ENCODE peak calls at places on chromosomes 13 and 19, in four cellular contexts. R is H1, V is K562, F is HepG2. W is an unnamed sample.

GRCh38 chr13:113196970-113197737 is 11.3 kb downstream of the PCID2 start:
- DNase-seq in F (no peak), R (no peak), V (no peak), W (no peak)

GRCh38 chr19:38389101-38389925 is 816 bp downstream of the SPRED3 start:
- DNase-seq in F (no peak), R (no peak), V (no peak), W (peak)

GRCh38 chr19:55179570-55180484 is at the start of gene SYT5:
- DNase-seq in R (no peak), V (peak), F (no peak), W (peak)

GRCh38 chr13:107124129-107124718 is 556.3 kb upstream of the ARGLU1 start:
- DNase-seq in R (no peak), V (peak), F (peak), W (peak)

GRCh38 chr13:91399189-91400093 is 1.0 kb downstream of the GPC5 start:
- DNase-seq in R (no peak), V (no peak), F (no peak), W (no peak)

GRCh38 chr19:21705393-21705792 is 62.0 kb downstream of the ZNF100 start:
- DNase-seq in R (peak), V (no peak), F (no peak), W (no peak)

GRCh38 chr13:111175948-111176347 is 60.8 kb downstream of the ARHGEF7 start:
- DNase-seq in V (no peak), R (no peak), F (no peak), W (no peak)

GRCh38 chr19:19146865-19147264 is 8.6 kb upstream of the TMEM161A start:
- DNase-seq in F (no peak), V (no peak), R (no peak), W (no peak)

GRCh38 chr19:20926796-20927195 is 3.7 kb downstream of the ZNF85 start:
- DNase-seq in R (no peak), V (no peak), F (peak), W (no peak)

GRCh38 chr19:19366691-19367396 is 38.6 kb upstream of the GATAD2A start:
- DNase-seq in V (peak), R (peak), F (peak), W (peak)

GRCh38 chr19:16878181-16878965 is 10.4 kb upstream of the F2RL3 start:
- DNase-seq in F (no peak), R (no peak), V (no peak), W (no peak)

GRCh38 chr13:24664726-24665409 is 15.3 kb upstream of the ATP12A start:
- DNase-seq in R (no peak), F (no peak), V (no peak), W (no peak)

GRCh38 chr19:33725567-33725966 is 71.1 kb upstream of the KCTD15 start:
- DNase-seq in F (no peak), R (no peak), V (no peak), W (no peak)

GRCh38 chr13:32878172-32878571 is 138.1 kb upstream of the KL start:
- DNase-seq in V (no peak), R (no peak), F (no peak), W (no peak)

GRCh38 chr19:58021541-58022282 is 12.1 kb upstream of the ZSCAN1 start:
- DNase-seq in V (peak), R (no peak), F (peak), W (peak)

GRCh38 chr19:41993612-41994483 is at the start of gene ATP1A3:
- DNase-seq in R (no peak), V (peak), F (no peak), W (peak)

GRCh38 chr13:79741006-79741405 is 260.1 kb downstream of the NDFIP2 start:
- DNase-seq in V (no peak), R (no peak), F (peak), W (no peak)

GRCh38 chr13:99442273-99442895 is 58.9 kb upstream of the TM9SF2 start:
- DNase-seq in V (peak), R (no peak), F (peak), W (peak)

GRCh38 chr13:104553156-104553555 is 1486.9 kb upstream of the SLC10A2 start:
- DNase-seq in F (no peak), V (no peak), R (no peak), W (no peak)

GRCh38 chr13:74444877-74445479 is 310.8 kb upstream of the KLF12 start:
- DNase-seq in R (no peak), F (no peak), V (no peak), W (no peak)

GRCh38 chr13:35720290-35720689 is 243.8 kb upstream of the MAB21L1 start:
- DNase-seq in R (no peak), V (no peak), F (no peak), W (no peak)

DNA sequence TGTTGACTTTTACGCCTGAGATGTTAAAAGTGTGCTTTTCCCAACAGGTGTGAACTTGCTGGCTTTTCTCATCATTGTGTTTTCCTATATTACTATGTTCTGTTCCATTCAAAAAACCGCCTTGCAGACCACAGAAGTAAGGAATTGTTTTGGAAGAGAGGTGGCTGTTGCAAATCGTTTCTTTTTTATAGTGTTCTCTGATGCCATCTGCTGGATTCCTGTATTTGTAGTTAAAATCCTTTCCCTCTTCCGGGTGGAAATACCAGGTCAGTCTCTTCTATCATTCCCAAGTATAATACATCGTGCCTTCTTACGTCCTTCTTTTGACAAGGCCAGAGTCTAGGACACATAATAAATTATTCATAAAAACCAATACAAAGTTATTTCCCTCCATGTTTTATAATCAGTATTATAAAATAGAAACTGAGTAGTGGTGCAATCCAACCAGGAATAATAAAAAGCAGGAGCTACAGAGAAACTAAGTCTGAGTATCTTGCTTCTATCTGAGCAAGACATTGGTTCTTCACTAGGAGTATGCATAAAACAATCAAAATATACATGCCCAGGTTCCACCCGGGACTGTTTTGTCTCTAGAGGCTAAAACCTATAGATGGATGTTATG is 57.9 kb downstream of the RXFP2 start:
- DNase-seq in F (peak), V (no peak), R (no peak), W (peak)
- TF ChIP-seq RNF2 in F (no peak), V (no peak), R (no peak), W (no peak)

GRCh38 chr13:44770951-44771350 is 194.8 kb upstream of the TSC22D1 start:
- DNase-seq in V (no peak), R (no peak), F (no peak), W (no peak)
- TF ChIP-seq MAX in V (no peak), R (no peak), F (no peak), W (no peak)

DNA sequence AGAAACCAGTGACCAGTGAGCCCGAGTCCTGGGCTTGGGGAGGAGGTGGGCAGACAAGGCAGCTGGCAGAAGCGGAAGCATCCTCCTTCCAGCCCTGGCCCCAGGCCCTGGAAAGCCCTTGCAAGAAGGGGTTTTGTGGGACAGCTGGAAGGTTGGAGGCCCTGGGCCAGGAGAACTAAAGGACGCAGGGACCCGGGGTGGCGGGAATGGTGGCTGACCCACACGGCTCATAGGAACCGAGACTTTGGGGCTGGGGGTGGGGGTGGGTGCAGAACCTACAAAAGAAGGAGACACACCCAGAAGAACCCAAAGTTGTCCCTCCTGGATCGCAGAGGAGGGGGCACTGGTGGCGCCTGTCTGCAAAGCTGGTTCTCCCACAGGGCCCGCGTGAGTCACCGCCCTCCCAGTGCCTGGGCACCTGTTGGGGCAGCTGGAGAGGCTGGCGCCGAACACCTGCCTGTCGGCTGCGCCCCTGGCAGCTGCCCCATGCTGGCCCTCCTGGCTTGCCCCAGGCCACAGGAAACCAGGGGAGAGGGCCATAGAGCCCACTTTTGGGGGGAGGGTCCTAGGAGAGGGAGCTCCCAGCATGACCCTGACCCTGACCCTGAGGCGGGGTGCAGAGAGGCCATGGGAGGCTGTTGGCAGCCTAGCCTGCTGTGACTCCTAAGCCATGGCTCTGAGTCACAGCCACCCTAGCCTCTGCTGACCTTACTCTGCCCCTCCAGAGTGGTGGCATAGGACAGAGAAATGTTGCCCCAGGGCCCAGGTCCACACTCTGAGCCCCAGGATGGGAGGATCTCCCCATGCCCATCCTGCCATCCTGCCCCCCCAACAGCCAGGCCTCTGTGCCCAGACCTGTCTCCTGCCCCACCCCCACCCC is 768 bp downstream of the DMPK start:
- DNase-seq in R (no peak), V (no peak), F (no peak), W (peak)
- TF ChIP-seq RNF2 in R (no peak), V (no peak), F (no peak), W (no peak)

DNA sequence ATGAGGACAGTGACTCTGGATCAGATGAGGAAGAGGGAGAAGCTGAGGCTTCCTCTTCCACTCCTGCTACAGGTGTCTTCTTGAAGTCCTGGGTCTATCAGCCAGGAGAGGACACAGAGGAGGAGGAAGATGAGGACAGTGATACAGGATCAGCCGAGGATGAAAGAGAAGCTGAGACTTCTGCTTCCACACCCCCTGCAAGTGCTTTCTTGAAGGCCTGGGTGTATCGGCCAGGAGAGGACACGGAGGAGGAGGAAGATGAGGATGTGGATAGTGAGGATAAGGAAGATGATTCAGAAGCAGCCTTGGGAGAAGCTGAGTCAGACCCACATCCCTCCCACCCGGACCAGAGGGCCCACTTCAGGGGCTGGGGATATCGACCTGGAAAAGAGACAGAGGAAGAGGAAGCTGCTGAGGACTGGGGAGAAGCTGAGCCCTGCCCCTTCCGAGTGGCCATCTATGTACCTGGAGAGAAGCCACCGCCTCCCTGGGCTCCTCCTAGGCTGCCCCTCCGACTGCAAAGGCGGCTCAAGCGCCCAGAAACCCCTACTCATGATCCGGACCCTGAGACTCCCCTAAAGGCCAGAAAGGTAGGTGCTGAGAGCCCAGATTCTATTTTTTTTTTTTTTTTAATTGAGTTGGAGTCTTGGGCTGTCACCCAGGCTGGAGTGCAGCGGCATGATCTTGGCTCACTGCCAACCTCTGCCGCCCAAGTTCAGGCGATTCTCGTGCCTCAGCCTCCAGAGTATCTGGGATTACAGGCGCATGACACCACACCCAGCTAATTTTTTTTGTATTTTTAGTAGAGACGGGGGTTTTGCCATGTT is 2.3 kb downstream of the PPP1R15A start:
- DNase-seq in F (no peak), V (peak), R (no peak), W (peak)
- TF ChIP-seq MAX in F (no peak), V (no peak), R (no peak), W (no peak)

DNA sequence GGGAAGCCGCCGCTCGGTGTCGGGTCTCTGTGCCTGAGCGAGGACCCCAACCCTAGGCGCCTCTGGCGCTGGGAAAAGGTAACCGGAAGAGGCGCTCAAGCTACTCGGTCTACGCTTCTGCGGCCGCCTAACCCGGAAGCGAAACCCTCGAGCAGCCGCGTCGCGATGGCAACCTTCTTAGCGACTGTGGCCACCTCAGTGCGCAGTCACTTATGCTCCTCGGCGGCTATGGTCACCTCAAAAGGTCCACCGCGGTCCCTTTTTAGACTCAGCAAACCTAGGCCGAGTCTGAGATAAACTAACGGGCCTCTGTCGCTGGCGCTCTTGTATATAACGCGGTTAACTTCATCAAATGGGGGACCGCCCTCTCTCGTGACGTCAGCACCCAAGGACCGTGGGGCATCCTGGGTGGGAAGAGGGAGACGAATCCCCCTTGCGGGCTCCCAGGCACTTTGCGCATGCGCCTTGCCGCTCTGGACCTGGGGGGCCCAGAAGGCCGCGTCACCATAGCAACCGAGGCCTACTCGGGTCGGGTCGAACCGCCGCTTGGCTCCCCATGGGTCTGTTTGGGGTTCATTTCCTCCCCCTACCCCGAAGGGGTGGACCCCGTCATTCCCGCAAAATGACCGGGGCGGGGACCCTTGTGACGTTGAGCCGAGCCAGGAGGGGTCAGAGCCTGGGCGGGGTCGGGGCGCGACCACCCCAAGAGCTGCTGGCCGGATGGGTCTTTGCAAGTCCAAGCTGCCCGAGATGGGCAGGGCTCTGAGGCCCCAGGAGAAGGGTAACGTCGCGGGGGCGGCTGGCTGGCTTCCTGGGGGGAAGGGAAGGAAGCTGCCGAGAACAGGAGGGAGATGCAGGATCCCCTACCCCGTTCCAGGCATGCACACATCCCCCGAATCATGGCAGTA is at the start of gene GTF2F1:
- DNase-seq in V (peak), R (peak), F (peak), W (peak)
- TF ChIP-seq RNF2 in V (peak), R (no peak), F (no peak), W (no peak)

DNA sequence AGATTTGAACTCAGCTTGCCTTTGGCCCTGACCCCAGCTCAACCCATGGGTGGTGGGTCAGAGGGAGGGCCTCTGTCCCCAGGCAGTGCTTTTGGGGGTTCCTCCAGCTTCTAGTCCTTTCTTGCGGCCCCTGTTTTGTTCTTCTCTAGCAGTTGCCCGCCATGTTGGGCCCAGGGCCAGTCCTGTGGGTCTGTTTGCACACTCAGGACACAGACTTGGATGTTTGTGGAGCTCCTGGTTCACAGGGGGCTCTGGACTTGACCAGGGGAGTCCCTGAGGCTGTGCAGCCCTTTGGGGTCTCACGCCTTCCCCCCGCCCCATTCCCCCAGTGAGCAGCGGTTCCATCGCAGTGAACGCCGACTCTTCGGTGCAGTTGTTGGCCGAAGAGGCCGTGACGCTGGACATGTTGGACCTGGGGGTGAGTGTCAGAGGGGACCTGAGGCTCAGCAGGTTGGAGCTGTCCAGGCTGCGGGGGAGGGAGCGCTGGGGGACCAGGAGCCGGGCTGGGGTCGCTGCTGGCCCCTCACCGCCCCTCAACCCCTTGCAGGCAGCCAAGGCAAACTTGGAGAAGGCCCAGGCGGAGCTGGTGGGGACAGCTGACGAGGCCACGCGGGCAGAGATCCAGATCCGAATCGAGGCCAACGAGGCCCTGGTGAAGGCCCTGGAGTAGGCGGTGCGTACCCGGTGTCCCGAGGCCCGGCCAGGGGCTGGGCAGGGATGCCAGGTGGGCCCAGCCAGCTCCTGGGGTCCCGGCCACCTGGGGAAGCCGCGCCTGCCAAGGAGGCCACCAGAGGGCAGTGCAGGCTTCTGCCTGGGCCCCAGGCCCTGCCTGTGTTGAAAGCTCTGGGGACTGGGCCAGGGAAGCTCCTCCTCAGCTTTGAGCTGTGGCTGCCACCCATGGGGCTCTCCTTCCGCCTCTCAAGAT is 2.5 kb downstream of the ATP5F1D start:
- DNase-seq in V (no peak), R (no peak), F (peak), W (peak)
- TF ChIP-seq MAX in V (peak), R (no peak), F (no peak), W (no peak)

DNA sequence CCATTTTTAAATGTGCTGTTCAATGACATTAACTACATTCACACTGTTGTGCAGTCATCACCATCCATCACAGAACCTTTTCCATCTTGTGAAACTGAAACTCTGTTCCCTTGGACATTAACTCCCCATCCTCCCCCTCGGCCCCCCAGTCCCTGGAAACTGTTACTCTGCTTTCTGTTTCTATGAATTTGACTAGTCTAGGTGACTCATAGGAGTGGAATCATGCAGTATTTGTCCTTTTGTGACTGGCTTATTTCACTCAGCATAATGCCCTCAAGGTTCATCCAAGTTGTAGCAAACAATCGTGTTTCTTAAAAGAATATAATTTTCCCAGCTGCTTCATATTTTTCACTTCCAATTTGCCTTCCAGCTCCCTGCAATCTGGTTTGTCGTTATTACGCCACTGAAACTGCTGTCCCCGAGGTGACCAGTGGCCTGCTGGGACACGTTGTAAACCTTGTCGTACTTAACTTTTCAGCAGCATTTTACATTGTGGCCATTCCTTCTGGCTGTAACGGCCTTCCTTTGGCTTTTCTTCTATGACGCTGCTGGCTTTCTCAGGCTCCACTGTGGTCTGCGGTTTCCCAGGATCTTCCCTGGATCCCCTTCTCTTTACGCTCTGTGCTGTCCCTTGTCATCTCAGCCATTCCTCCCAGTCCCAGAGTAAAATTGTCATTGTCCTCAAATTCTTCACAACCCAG is 74.0 kb downstream of the DHRS12 start:
- DNase-seq in V (no peak), R (no peak), F (peak), W (no peak)
- TF ChIP-seq RNF2 in V (no peak), R (no peak), F (no peak), W (no peak)

DNA sequence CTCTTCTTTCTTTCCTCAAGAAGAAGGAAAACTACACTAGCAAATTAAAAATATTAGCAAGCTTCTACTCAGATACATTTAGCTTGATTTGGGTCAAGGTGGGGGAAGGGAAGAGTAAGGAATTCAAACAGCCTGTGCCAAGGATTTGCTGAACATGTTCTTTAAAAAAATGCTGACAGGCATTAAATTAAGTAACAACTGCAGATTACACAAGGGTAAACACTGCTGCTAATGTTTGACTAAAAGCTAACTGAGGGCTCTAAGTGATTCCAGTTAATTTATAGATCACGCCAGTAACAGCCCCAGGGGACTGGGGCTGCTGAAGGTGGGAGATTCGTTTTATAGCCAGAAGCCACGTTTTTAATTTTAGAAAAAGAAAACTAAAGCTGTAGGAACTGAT is 321.7 kb downstream of the DLEU7 start:
- DNase-seq in F (peak), R (no peak), V (no peak), W (no peak)
- TF ChIP-seq MAX in F (no peak), R (no peak), V (no peak), W (no peak)

GRCh38 chr19:46717716-46718143 is 816 bp upstream of the PRKD2 start:
- DNase-seq in V (no peak), F (no peak), R (no peak), W (no peak)
- TF ChIP-seq RNF2 in V (no peak), F (no peak), R (no peak), W (no peak)

W was measured in A549.